ENCODE peak calls at places on chromosomes 5 and 9, in six cellular contexts. One of them, this sample, is unnamed.

GRCh38 chr5:25716680-25717079 is 1071.9 kb upstream of the CDH10 start:
- DNase-seq in HFF-Myc: no peak
- DNase-seq in neural progenitor cell: no peak
- DNase-seq in dorsolateral prefrontal cortex: no peak
- DNase-seq in HepG2: no peak
- DNase-seq in PC-3: peak; percentile 50
- DNase-seq in this sample: no peak

GRCh38 chr5:145484195-145484594 is 350.9 kb downstream of the PRELID2 start:
- DNase-seq in neural progenitor cell: no peak
- DNase-seq in dorsolateral prefrontal cortex: no peak
- DNase-seq in HepG2: no peak
- DNase-seq in PC-3: peak; percentile 67
- DNase-seq in HFF-Myc: peak; percentile 29
- DNase-seq in this sample: peak; percentile 93

GRCh38 chr9:76534031-76534430 is 75.0 kb downstream of the GCNT1 start:
- DNase-seq in PC-3: no peak
- DNase-seq in HFF-Myc: no peak
- DNase-seq in HepG2: no peak
- DNase-seq in dorsolateral prefrontal cortex: no peak
- DNase-seq in neural progenitor cell: no peak
- DNase-seq in this sample: peak; percentile 41

GRCh38 chr9:136107155-136107952 is 11.3 kb downstream of the TMEM250 start:
- DNase-seq in neural progenitor cell: no peak
- DNase-seq in HepG2: no peak
- DNase-seq in PC-3: no peak
- DNase-seq in dorsolateral prefrontal cortex: no peak
- DNase-seq in HFF-Myc: no peak
- DNase-seq in this sample: no peak

GRCh38 chr5:159581502-159582249 is 251.4 kb upstream of the IL12B start:
- DNase-seq in dorsolateral prefrontal cortex: peak; percentile 33
- DNase-seq in HepG2: no peak
- DNase-seq in PC-3: peak; percentile 95
- DNase-seq in HFF-Myc: peak; percentile 38
- DNase-seq in neural progenitor cell: no peak
- DNase-seq in this sample: peak; percentile 97

GRCh38 chr5:3801967-3802366 is 206.3 kb downstream of the IRX1 start:
- DNase-seq in HepG2: no peak
- DNase-seq in neural progenitor cell: no peak
- DNase-seq in PC-3: no peak
- DNase-seq in HFF-Myc: no peak
- DNase-seq in dorsolateral prefrontal cortex: no peak
- DNase-seq in this sample: no peak

GRCh38 chr5:43997647-43998251 is 391.5 kb downstream of the FGF10 start:
- DNase-seq in HFF-Myc: peak; percentile 6
- DNase-seq in dorsolateral prefrontal cortex: no peak
- DNase-seq in PC-3: peak; percentile 82
- DNase-seq in neural progenitor cell: peak; percentile 35
- DNase-seq in HepG2: peak; percentile 95
- DNase-seq in this sample: peak; percentile 77

GRCh38 chr5:96283589-96283988 is 149.5 kb downstream of the PCSK1 start:
- DNase-seq in PC-3: no peak
- DNase-seq in dorsolateral prefrontal cortex: no peak
- DNase-seq in HepG2: no peak
- DNase-seq in HFF-Myc: no peak
- DNase-seq in neural progenitor cell: no peak
- DNase-seq in this sample: no peak

GRCh38 chr5:307306-307705 is 14.2 kb upstream of the AHRR start:
- DNase-seq in HepG2: no peak
- DNase-seq in neural progenitor cell: peak; percentile 33
- DNase-seq in dorsolateral prefrontal cortex: no peak
- DNase-seq in HFF-Myc: no peak
- DNase-seq in PC-3: no peak
- DNase-seq in this sample: no peak

GRCh38 chr9:82673201-82673600 is 389.7 kb downstream of the RASEF start:
- DNase-seq in HepG2: no peak
- DNase-seq in dorsolateral prefrontal cortex: no peak
- DNase-seq in HFF-Myc: no peak
- DNase-seq in PC-3: no peak
- DNase-seq in neural progenitor cell: no peak
- DNase-seq in this sample: no peak

GRCh38 chr9:82606071-82606470 is 456.9 kb downstream of the RASEF start:
- DNase-seq in HFF-Myc: no peak
- DNase-seq in HepG2: no peak
- DNase-seq in neural progenitor cell: no peak
- DNase-seq in PC-3: peak; percentile 39
- DNase-seq in dorsolateral prefrontal cortex: no peak
- DNase-seq in this sample: no peak

GRCh38 chr9:10443805-10444204 is 169.0 kb downstream of the PTPRD start:
- DNase-seq in PC-3: peak; percentile 19
- DNase-seq in neural progenitor cell: no peak
- DNase-seq in HepG2: no peak
- DNase-seq in dorsolateral prefrontal cortex: no peak
- DNase-seq in HFF-Myc: no peak
- DNase-seq in this sample: no peak

GRCh38 chr5:111498346-111498745 is 14.0 kb downstream of the STARD4 start:
- DNase-seq in HepG2: no peak
- DNase-seq in HFF-Myc: no peak
- DNase-seq in PC-3: no peak
- DNase-seq in dorsolateral prefrontal cortex: no peak
- DNase-seq in neural progenitor cell: no peak
- DNase-seq in this sample: no peak

GRCh38 chr9:11319477-11320060 is 706.8 kb upstream of the PTPRD start:
- DNase-seq in neural progenitor cell: peak; percentile 60
- DNase-seq in HepG2: no peak
- DNase-seq in HFF-Myc: no peak
- DNase-seq in PC-3: peak; percentile 33
- DNase-seq in dorsolateral prefrontal cortex: peak; percentile 5
- DNase-seq in this sample: peak; percentile 16

GRCh38 chr9:94807556-94807955 is 81.1 kb downstream of the AOPEP start:
- DNase-seq in PC-3: no peak
- DNase-seq in dorsolateral prefrontal cortex: no peak
- DNase-seq in HepG2: no peak
- DNase-seq in HFF-Myc: no peak
- DNase-seq in neural progenitor cell: no peak
- DNase-seq in this sample: no peak

GRCh38 chr9:134439368-134439784 is 113.1 kb downstream of the RXRA start:
- DNase-seq in PC-3: no peak
- DNase-seq in dorsolateral prefrontal cortex: no peak
- DNase-seq in HFF-Myc: no peak
- DNase-seq in neural progenitor cell: no peak
- DNase-seq in HepG2: peak; percentile 32
- DNase-seq in this sample: no peak

GRCh38 chr9:5895782-5896181 is 5.1 kb downstream of the MLANA start:
- DNase-seq in HepG2: no peak
- DNase-seq in HFF-Myc: no peak
- DNase-seq in PC-3: no peak
- DNase-seq in neural progenitor cell: no peak
- DNase-seq in dorsolateral prefrontal cortex: no peak
- DNase-seq in this sample: no peak

GRCh38 chr9:14097666-14098065 is 216.3 kb downstream of the NFIB start:
- DNase-seq in HepG2: no peak
- DNase-seq in neural progenitor cell: no peak
- DNase-seq in dorsolateral prefrontal cortex: no peak
- DNase-seq in PC-3: no peak
- DNase-seq in HFF-Myc: no peak
- DNase-seq in this sample: no peak

GRCh38 chr9:95025213-95026170 is 292.0 kb downstream of the FANCC start:
- DNase-seq in HFF-Myc: no peak
- DNase-seq in dorsolateral prefrontal cortex: peak; percentile 53
- DNase-seq in PC-3: no peak
- DNase-seq in HepG2: peak; percentile 80
- DNase-seq in neural progenitor cell: peak; percentile 31
- DNase-seq in this sample: peak; percentile 92

GRCh38 chr9:32523910-32524309 is 2.1 kb downstream of the RIGI start:
- DNase-seq in PC-3: no peak
- DNase-seq in neural progenitor cell: no peak
- DNase-seq in dorsolateral prefrontal cortex: no peak
- DNase-seq in HepG2: peak; percentile 9
- DNase-seq in HFF-Myc: no peak
- DNase-seq in this sample: no peak

GRCh38 chr5:1124181-1125029 is 12.5 kb upstream of the SLC12A7 start:
- DNase-seq in PC-3: no peak
- DNase-seq in dorsolateral prefrontal cortex: no peak
- DNase-seq in HFF-Myc: no peak
- DNase-seq in neural progenitor cell: no peak
- DNase-seq in HepG2: no peak
- DNase-seq in this sample: no peak

GRCh38 chr9:135244751-135245221 is 157.3 kb downstream of the OLFM1 start:
- DNase-seq in dorsolateral prefrontal cortex: peak; percentile 63
- DNase-seq in PC-3: no peak
- DNase-seq in neural progenitor cell: no peak
- DNase-seq in HFF-Myc: no peak
- DNase-seq in HepG2: no peak
- DNase-seq in this sample: no peak

GRCh38 chr9:130881516-130881915 is 15.1 kb downstream of the QRFP start:
- DNase-seq in PC-3: no peak
- DNase-seq in neural progenitor cell: no peak
- DNase-seq in HepG2: no peak
- DNase-seq in HFF-Myc: no peak
- DNase-seq in dorsolateral prefrontal cortex: no peak
- DNase-seq in this sample: no peak

GRCh38 chr5:173229381-173229959 is 5.5 kb downstream of the NKX2-5 start:
- DNase-seq in PC-3: no peak
- DNase-seq in dorsolateral prefrontal cortex: no peak
- DNase-seq in HepG2: no peak
- DNase-seq in HFF-Myc: no peak
- DNase-seq in neural progenitor cell: peak; percentile 30
- DNase-seq in this sample: no peak
- H3K4me3 ChIP-seq in PC-3: no peak overlapping the region
- H3K4me3 ChIP-seq in dorsolateral prefrontal cortex: no peak overlapping the region
- H3K4me3 ChIP-seq in HepG2: no peak overlapping the region
- H3K4me3 ChIP-seq in HFF-Myc: no peak overlapping the region
- H3K4me3 ChIP-seq in neural progenitor cell: no peak overlapping the region
- H3K4me3 ChIP-seq in this sample: no peak overlapping the region

GRCh38 chr9:101387871-101388506 is 3.2 kb upstream of the BAAT start:
- DNase-seq in HFF-Myc: no peak
- DNase-seq in HepG2: peak; percentile 86
- DNase-seq in dorsolateral prefrontal cortex: no peak
- DNase-seq in neural progenitor cell: peak; percentile 71
- DNase-seq in PC-3: peak; percentile 51
- DNase-seq in this sample: peak; percentile 74
- TF ChIP-seq CTCF in HFF-Myc: peak; percentile 66
- TF ChIP-seq CTCF in HepG2: peak; percentile 88
- TF ChIP-seq CTCF in dorsolateral prefrontal cortex: peak; percentile 68
- TF ChIP-seq CTCF in neural progenitor cell: peak; percentile 77
- TF ChIP-seq CTCF in PC-3: peak; percentile 64
- TF ChIP-seq CTCF in this sample: peak; percentile 79

GRCh38 chr9:35606138-35606504 is 1.1 kb downstream of the TESK1 start:
- DNase-seq in PC-3: no peak
- DNase-seq in neural progenitor cell: no peak
- DNase-seq in dorsolateral prefrontal cortex: no peak
- DNase-seq in HepG2: no peak
- DNase-seq in HFF-Myc: no peak
- DNase-seq in this sample: no peak

GRCh38 chr9:35604578-35605335 is at the start of gene TESK1:
- DNase-seq in PC-3: peak; percentile 70
- DNase-seq in HFF-Myc: no peak
- DNase-seq in HepG2: peak; percentile 64
- DNase-seq in dorsolateral prefrontal cortex: peak; percentile 67
- DNase-seq in neural progenitor cell: peak; percentile 96
- DNase-seq in this sample: peak; percentile 36

GRCh38 chr9:35605336-35606137 is 475 bp downstream of the TESK1 start:
- DNase-seq in dorsolateral prefrontal cortex: no peak
- DNase-seq in PC-3: no peak
- DNase-seq in HepG2: no peak
- DNase-seq in HFF-Myc: no peak
- DNase-seq in neural progenitor cell: peak; percentile 59
- DNase-seq in this sample: no peak

GRCh38 chr9:35608221-35608620 is 3.2 kb downstream of the TESK1 start:
- DNase-seq in dorsolateral prefrontal cortex: no peak
- DNase-seq in HFF-Myc: no peak
- DNase-seq in PC-3: no peak
- DNase-seq in HepG2: no peak
- DNase-seq in neural progenitor cell: no peak
- DNase-seq in this sample: no peak

DNA sequence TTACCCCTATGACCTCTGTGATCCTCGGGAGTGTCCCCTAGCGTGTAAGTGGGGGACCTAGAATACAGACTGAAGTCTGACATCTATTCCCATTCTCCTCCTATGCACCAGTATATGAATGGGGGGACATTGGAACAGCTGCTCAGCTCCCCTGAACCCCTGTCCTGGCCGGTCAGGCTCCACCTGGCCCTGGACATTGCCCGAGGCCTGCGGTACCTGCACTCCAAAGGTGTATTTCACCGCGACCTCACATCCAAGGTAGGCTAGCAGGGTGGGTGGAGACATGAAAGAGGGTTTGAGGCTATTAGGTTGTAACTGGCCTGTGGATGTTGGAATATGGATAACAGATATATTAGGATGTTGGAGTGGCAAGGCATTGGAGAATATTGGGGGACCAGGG is 1.7 kb downstream of the TESK1 start:
- DNase-seq in PC-3: no peak
- DNase-seq in dorsolateral prefrontal cortex: no peak
- DNase-seq in neural progenitor cell: no peak
- DNase-seq in HFF-Myc: no peak
- DNase-seq in HepG2: no peak
- DNase-seq in this sample: no peak
- H3K4me3 ChIP-seq in PC-3: peak overlapping the region; percentile 91
- H3K4me3 ChIP-seq in dorsolateral prefrontal cortex: peak overlapping the region; percentile 2
- H3K4me3 ChIP-seq in neural progenitor cell: peak overlapping the region; percentile 86
- H3K4me3 ChIP-seq in HFF-Myc: no peak overlapping the region
- H3K4me3 ChIP-seq in HepG2: no peak overlapping the region
- H3K4me3 ChIP-seq in this sample: no peak overlapping the region

GRCh38 chr5:42740920-42741319 is 15.7 kb upstream of the CCDC152 start:
- DNase-seq in HepG2: no peak
- DNase-seq in neural progenitor cell: no peak
- DNase-seq in HFF-Myc: no peak
- DNase-seq in dorsolateral prefrontal cortex: no peak
- DNase-seq in PC-3: no peak
- DNase-seq in this sample: no peak

GRCh38 chr5:42745856-42746255 is 10.8 kb upstream of the CCDC152 start:
- DNase-seq in neural progenitor cell: peak; percentile 5
- DNase-seq in HepG2: no peak
- DNase-seq in dorsolateral prefrontal cortex: no peak
- DNase-seq in HFF-Myc: no peak
- DNase-seq in PC-3: no peak
- DNase-seq in this sample: no peak

GRCh38 chr5:42749020-42749419 is 7.6 kb upstream of the CCDC152 start:
- DNase-seq in HFF-Myc: no peak
- DNase-seq in PC-3: peak; percentile 68
- DNase-seq in HepG2: no peak
- DNase-seq in dorsolateral prefrontal cortex: no peak
- DNase-seq in neural progenitor cell: no peak
- DNase-seq in this sample: no peak

GRCh38 chr5:42750507-42750906 is 6.1 kb upstream of the CCDC152 start:
- DNase-seq in HFF-Myc: no peak
- DNase-seq in HepG2: no peak
- DNase-seq in PC-3: no peak
- DNase-seq in dorsolateral prefrontal cortex: no peak
- DNase-seq in neural progenitor cell: no peak
- DNase-seq in this sample: no peak

DNA sequence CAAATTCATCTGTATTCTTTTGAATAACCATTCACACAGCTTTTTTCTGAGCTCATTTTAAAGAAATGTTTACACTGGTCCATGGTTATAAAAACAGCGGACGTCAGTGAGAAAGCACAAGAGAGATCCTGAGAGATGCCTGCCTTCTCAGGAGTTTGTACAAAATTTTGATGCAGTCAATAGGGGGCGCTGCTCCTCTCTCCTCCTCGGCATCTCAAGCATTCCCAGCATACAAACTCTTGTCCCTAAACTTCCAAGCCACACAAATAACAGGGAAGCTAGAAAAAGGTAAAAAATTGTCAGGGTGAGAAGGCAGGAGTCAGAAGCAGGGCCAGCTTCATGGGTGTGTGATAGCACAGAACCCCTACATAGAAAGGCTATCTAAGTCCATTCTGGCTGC is 11.2 kb upstream of the CCDC152 start:
- DNase-seq in neural progenitor cell: peak; percentile 45
- DNase-seq in dorsolateral prefrontal cortex: no peak
- DNase-seq in HepG2: peak; percentile 14
- DNase-seq in PC-3: peak; percentile 41
- DNase-seq in HFF-Myc: no peak
- DNase-seq in this sample: peak; percentile 11
- TF ChIP-seq CTCF in neural progenitor cell: peak; percentile 78
- TF ChIP-seq CTCF in dorsolateral prefrontal cortex: peak; percentile 50
- TF ChIP-seq CTCF in HepG2: peak; percentile 57
- TF ChIP-seq CTCF in PC-3: peak; percentile 73
- TF ChIP-seq CTCF in HFF-Myc: peak; percentile 39
- TF ChIP-seq CTCF in this sample: peak; percentile 52

This sample was measured in fibroblast of mammary gland.